ENCODE peak calls at places on chromosomes 12 and 14, in ten cellular contexts. K is psoas muscle; I is stimulated activated CD4-positive, alpha-beta T cell treated with anti-CD3 and anti-CD28 coated beads, TNF-alpha, amount 100 ng/mL, for 4 hours; D is lower leg skin; N is cerebellar cortex; H is anterior cingulate cortex; C is activated T-cell treated with anti-CD3 and anti-CD28 coated beads for 1 hour; P is lung; B is CD4-positive, alpha-beta T cell; U is endodermal cell. V is an unnamed sample.

GRCh38 chr14:33959692-33960151 is 8.8 kb upstream of the EGLN3 start:
- DNase-seq in K (no peak), I (no peak), D (no peak), N (no peak), H (peak; percentile 59), C (no peak), P (no peak), B (no peak), U (peak; percentile 78), V (no peak)

GRCh38 chr14:22524105-22524783 is 64.8 kb downstream of the DAD1 start:
- DNase-seq in K (no peak), I (no peak), D (no peak), N (no peak), H (no peak), C (no peak), P (no peak), B (no peak), U (no peak), V (no peak)

GRCh38 chr14:76603713-76604112 is 157.6 kb upstream of the VASH1 start:
- DNase-seq in K (no peak), I (no peak), D (no peak), N (no peak), H (no peak), C (no peak), P (no peak), B (no peak), U (no peak), V (no peak)

GRCh38 chr14:24816929-24817637 is 183.1 kb upstream of the GZMB start:
- DNase-seq in K (no peak), I (no peak), D (no peak), N (no peak), H (no peak), C (no peak), P (no peak), B (no peak), U (no peak), V (no peak)

GRCh38 chr12:3043406-3043805 is 33.8 kb upstream of the TSPAN9 start:
- DNase-seq in K (no peak), I (no peak), D (no peak), N (no peak), H (no peak), C (no peak), P (no peak), B (no peak), U (no peak), V (no peak)

GRCh38 chr12:106317406-106318082 is 15.0 kb downstream of the TCP11L2 start:
- DNase-seq in K (no peak), I (no peak), D (no peak), N (no peak), H (no peak), C (no peak), P (no peak), B (no peak), U (no peak), V (no peak)

GRCh38 chr12:52277486-52278245 is 3.2 kb downstream of the KRT86 start:
- DNase-seq in K (no peak), I (no peak), D (no peak), N (no peak), H (no peak), C (no peak), P (no peak), B (no peak), U (peak; percentile 41), V (no peak)

GRCh38 chr14:22641851-22642250 is 2.3 kb downstream of the OR6J1 start:
- DNase-seq in K (no peak), I (no peak), D (no peak), N (no peak), H (no peak), C (no peak), P (no peak), B (no peak), U (no peak), V (no peak)

GRCh38 chr14:94101748-94102147 is 8.8 kb upstream of the IFI27 start:
- DNase-seq in K (peak; percentile 68), I (no peak), D (no peak), N (peak; percentile 76), H (no peak), C (no peak), P (no peak), B (no peak), U (no peak), V (no peak)

GRCh38 chr14:22737052-22737451 is 29.4 kb upstream of the OXA1L start:
- DNase-seq in K (no peak), I (no peak), D (no peak), N (no peak), H (no peak), C (no peak), P (no peak), B (no peak), U (no peak), V (no peak)

GRCh38 chr14:26255213-26255612 is 342.6 kb downstream of the NOVA1 start:
- DNase-seq in K (no peak), I (no peak), D (peak; percentile 15), N (peak; percentile 29), H (no peak), C (no peak), P (no peak), B (no peak), U (no peak), V (peak; percentile 70)

GRCh38 chr12:80829767-80830166 is 108.0 kb downstream of the LIN7A start:
- DNase-seq in K (no peak), I (no peak), D (no peak), N (no peak), H (no peak), C (no peak), P (no peak), B (no peak), U (no peak), V (no peak)

GRCh38 chr12:58639323-58639934 is 280.9 kb downstream of the LRIG3 start:
- DNase-seq in K (no peak), I (no peak), D (no peak), N (no peak), H (no peak), C (no peak), P (no peak), B (no peak), U (no peak), V (peak; percentile 77)

GRCh38 chr12:90915353-90915752 is 39.6 kb downstream of the CCER1 start:
- DNase-seq in K (no peak), I (no peak), D (no peak), N (no peak), H (no peak), C (no peak), P (no peak), B (no peak), U (no peak), V (no peak)

GRCh38 chr14:47665337-47666134 is 9.9 kb downstream of the MDGA2 start:
- DNase-seq in K (no peak), I (no peak), D (no peak), N (no peak), H (no peak), C (no peak), P (no peak), B (no peak), U (no peak), V (no peak)

GRCh38 chr14:72741836-72742681 is 151.8 kb downstream of the DPF3 start:
- DNase-seq in K (no peak), I (no peak), D (peak; percentile 6), N (no peak), H (no peak), C (no peak), P (no peak), B (no peak), U (no peak), V (no peak)

GRCh38 chr14:70856851-70857498 is 47.7 kb upstream of the MAP3K9 start:
- DNase-seq in K (no peak), I (no peak), D (no peak), N (no peak), H (no peak), C (no peak), P (no peak), B (no peak), U (peak; percentile 3), V (peak; percentile 11)

GRCh38 chr14:23093993-23094665 is 807 bp downstream of the ACIN1 start:
- DNase-seq in K (no peak), I (no peak), D (no peak), N (no peak), H (no peak), C (no peak), P (no peak), B (no peak), U (no peak), V (no peak)

GRCh38 chr14:64464695-64465094 is 604 bp upstream of the AKAP5 start:
- DNase-seq in K (no peak), I (no peak), D (no peak), N (peak; percentile 27), H (no peak), C (no peak), P (no peak), B (no peak), U (peak; percentile 71), V (no peak)

GRCh38 chr12:77087427-77087826 is 22.1 kb upstream of the E2F7 start:
- DNase-seq in K (no peak), I (no peak), D (no peak), N (peak; percentile 15), H (no peak), C (no peak), P (no peak), B (no peak), U (no peak), V (peak; percentile 98)

GRCh38 chr12:19710811-19711793 is 271.8 kb downstream of the AEBP2 start:
- DNase-seq in K (no peak), I (no peak), D (no peak), N (no peak), H (no peak), C (no peak), P (no peak), B (no peak), U (peak; percentile 45), V (peak; percentile 91)

GRCh38 chr14:54902143-54902520 is 494 bp downstream of the GCH1 start:
- DNase-seq in K (peak; percentile 78), I (peak; percentile 59), D (peak; percentile 58), N (peak; percentile 31), H (no peak), C (peak; percentile 67), P (peak; percentile 68), B (peak; percentile 78), U (peak; percentile 91), V (peak; percentile 56)

GRCh38 chr12:25958254-25959068 is at the start of gene RASSF8:
- DNase-seq in K (peak; percentile 84), I (no peak), D (peak; percentile 29), N (peak; percentile 60), H (peak; percentile 60), C (no peak), P (peak; percentile 62), B (no peak), U (peak; percentile 92), V (peak; percentile 69)